ENCODE peak calls at places on chromosomes 13 and 19, in seven cellular contexts. A is Peyer's patch, Y is K562, T is gastrocnemius medialis, D is uterus, H is ovary, L is upper lobe of left lung. G is an unnamed sample. For H3K27me3, the result is how much of the 10 kb centered on the place peaks cover.

GRCh38 chr13:30415430-30416030 is 6.8 kb upstream of the UBE2L5 start:
- DNase-seq in A (no peak), Y (no peak), T (no peak), D (no peak), H (no peak), L (no peak), G (no peak)

GRCh38 chr19:2150794-2151338 is 500 bp downstream of the AP3D1 start:
- DNase-seq in A (peak), Y (no peak), T (no peak), D (peak), H (peak), L (peak), G (no peak)

GRCh38 chr13:102310691-102311432 is 91.0 kb downstream of the FGF14 start:
- DNase-seq in A (peak), Y (no peak), T (peak), D (peak), H (no peak), L (no peak), G (no peak)

GRCh38 chr19:35546532-35546931 is 1.1 kb downstream of the TMEM147 start:
- DNase-seq in A (no peak), Y (no peak), T (no peak), D (no peak), H (no peak), L (no peak), G (no peak)

GRCh38 chr19:28948531-28948930 is 264.4 kb downstream of the UQCRFS1 start:
- DNase-seq in A (no peak), Y (no peak), T (no peak), D (no peak), H (no peak), L (no peak), G (no peak)

GRCh38 chr13:89432997-89433396 is 1761.8 kb downstream of the SLITRK5 start:
- DNase-seq in A (no peak), Y (no peak), T (no peak), D (no peak), H (no peak), L (no peak), G (no peak)

GRCh38 chr13:74329978-74330377 is 195.8 kb upstream of the KLF12 start:
- DNase-seq in A (no peak), Y (no peak), T (no peak), D (no peak), H (no peak), L (no peak), G (no peak)

GRCh38 chr19:13031917-13032623 is 36.8 kb downstream of the NFIX start:
- DNase-seq in A (no peak), Y (no peak), T (peak), D (no peak), H (no peak), L (no peak), G (peak)

GRCh38 chr13:80141114-80141849 is 199.6 kb downstream of the SPRY2 start:
- DNase-seq in A (no peak), Y (no peak), T (no peak), D (peak), H (peak), L (peak), G (no peak)

GRCh38 chr13:51614350-51614786 is 30.1 kb downstream of the WDFY2 start:
- DNase-seq in A (peak), Y (no peak), T (no peak), D (no peak), H (no peak), L (no peak), G (peak)

GRCh38 chr19:34904846-34905527 is 21.7 kb upstream of the ZNF30 start:
- DNase-seq in A (no peak), Y (no peak), T (no peak), D (no peak), H (no peak), L (no peak), G (no peak)

GRCh38 chr13:27482996-27483395 is 32.6 kb upstream of the MTIF3 start:
- DNase-seq in A (peak), Y (no peak), T (no peak), D (no peak), H (no peak), L (peak), G (no peak)

GRCh38 chr19:19823916-19824315 is 2.4 kb upstream of the ZNF506 start:
- DNase-seq in A (no peak), Y (no peak), T (no peak), D (no peak), H (no peak), L (no peak), G (no peak)

GRCh38 chr19:18479964-18480723 is 41.7 kb downstream of the ELL start:
- DNase-seq in A (peak), Y (no peak), T (peak), D (peak), H (peak), L (peak), G (peak)

GRCh38 chr13:27161980-27162379 is 9.6 kb downstream of the USP12 start:
- DNase-seq in A (no peak), Y (no peak), T (no peak), D (no peak), H (no peak), L (no peak), G (no peak)

GRCh38 chr13:110173247-110173818 is 133.6 kb downstream of the COL4A1 start:
- DNase-seq in A (no peak), Y (no peak), T (no peak), D (no peak), H (no peak), L (no peak), G (no peak)

GRCh38 chr13:89701913-89702312 is 1645.6 kb upstream of the MIR17HG start:
- DNase-seq in A (no peak), Y (no peak), T (no peak), D (no peak), H (no peak), L (no peak), G (no peak)

GRCh38 chr13:77300176-77301141 is 26.4 kb downstream of the MYCBP2 start:
- DNase-seq in A (peak), Y (no peak), T (no peak), D (no peak), H (no peak), L (no peak), G (no peak)

GRCh38 chr19:54462072-54462712 is 1.4 kb downstream of the LENG9 start:
- DNase-seq in A (no peak), Y (no peak), T (no peak), D (no peak), H (no peak), L (no peak), G (no peak)

GRCh38 chr13:81987159-81987558 is 1646.2 kb upstream of the SPRY2 start:
- DNase-seq in A (no peak), Y (no peak), T (no peak), D (no peak), H (no peak), L (no peak), G (no peak)

GRCh38 chr19:14542721-14543328 is 13.4 kb downstream of the TECR start:
- DNase-seq in A (no peak), Y (peak), T (no peak), D (no peak), H (no peak), L (no peak), G (no peak)

GRCh38 chr13:36371185-36371584 is 25.0 kb upstream of the SPART start:
- DNase-seq in A (no peak), Y (no peak), T (no peak), D (no peak), H (no peak), L (no peak), G (no peak)

GRCh38 chr19:10800488-10800887 is 35.5 kb downstream of the TMED1 start:
- DNase-seq in A (no peak), Y (no peak), T (no peak), D (no peak), H (no peak), L (no peak), G (peak)

GRCh38 chr13:36242761-36243160 is 28.4 kb upstream of the SOHLH2 start:
- DNase-seq in A (no peak), Y (no peak), T (no peak), D (no peak), H (no peak), L (no peak), G (no peak)

GRCh38 chr13:33331962-33332361 is 46.4 kb upstream of the STARD13 start:
- DNase-seq in A (no peak), Y (no peak), T (no peak), D (no peak), H (no peak), L (no peak), G (no peak)

GRCh38 chr19:35169226-35169995 is 14.9 kb downstream of the FXYD5 start:
- DNase-seq in A (peak), Y (no peak), T (no peak), D (no peak), H (no peak), L (no peak), G (peak)

GRCh38 chr19:7417671-7418324 is 69.1 kb downstream of the ARHGEF18 start:
- DNase-seq in A (no peak), Y (peak), T (no peak), D (no peak), H (no peak), L (no peak), G (no peak)

GRCh38 chr13:91133941-91134772 is 213.3 kb upstream of the MIR17HG start:
- DNase-seq in A (peak), Y (peak), T (no peak), D (no peak), H (no peak), L (peak), G (no peak)

GRCh38 chr13:72456486-72456885 is 270.9 kb downstream of the MZT1 start:
- DNase-seq in A (no peak), Y (no peak), T (no peak), D (no peak), H (no peak), L (no peak), G (no peak)

GRCh38 chr13:110001622-110002275 is 215.4 kb upstream of the IRS2 start:
- DNase-seq in A (no peak), Y (no peak), T (no peak), D (no peak), H (no peak), L (no peak), G (no peak)

GRCh38 chr13:75931116-75931515 is 295.0 kb downstream of the LMO7 start:
- DNase-seq in A (no peak), Y (no peak), T (no peak), D (no peak), H (no peak), L (no peak), G (no peak)

GRCh38 chr13:73939603-73940002 is 194.6 kb downstream of the KLF12 start:
- DNase-seq in A (no peak), Y (no peak), T (no peak), D (no peak), H (no peak), L (no peak), G (no peak)

GRCh38 chr19:43533546-43534304 is 737 bp downstream of the ZNF575 start:
- DNase-seq in A (peak), Y (peak), T (peak), D (peak), H (peak), L (peak), G (peak)

GRCh38 chr19:50723069-50723468 is at the start of gene CLEC11A:
- DNase-seq in A (peak), Y (no peak), T (no peak), D (peak), H (peak), L (no peak), G (peak)

GRCh38 chr19:38173324-38174041 is 50.5 kb downstream of the DPF1 start:
- DNase-seq in A (peak), Y (no peak), T (peak), D (no peak), H (no peak), L (no peak), G (peak)

GRCh38 chr13:92838786-92839185 is 387.8 kb upstream of the GPC6 start:
- DNase-seq in A (no peak), Y (no peak), T (no peak), D (no peak), H (no peak), L (no peak), G (no peak)

GRCh38 chr19:23771761-23772667 is 13.3 kb upstream of the ZNF681 start:
- DNase-seq in A (no peak), Y (no peak), T (no peak), D (no peak), H (no peak), L (no peak), G (no peak)

GRCh38 chr19:49333426-49334288 is 1.5 kb upstream of the CD37 start:
- DNase-seq in A (peak), Y (no peak), T (no peak), D (no peak), H (peak), L (peak), G (no peak)

GRCh38 chr19:49327878-49328544 is 3.0 kb upstream of the SLC6A16 start:
- DNase-seq in A (peak), Y (peak), T (no peak), D (no peak), H (no peak), L (no peak), G (no peak)

GRCh38 chr19:49328741-49329140 is 3.8 kb upstream of the SLC6A16 start:
- DNase-seq in A (no peak), Y (no peak), T (no peak), D (no peak), H (no peak), L (no peak), G (no peak)

GRCh38 chr19:49335071-49335783 is at the start of gene CD37:
- DNase-seq in A (peak), Y (peak), T (no peak), D (no peak), H (no peak), L (peak), G (no peak)

GRCh38 chr19:49331616-49332055 is 3.6 kb upstream of the CD37 start:
- DNase-seq in A (peak), Y (peak), T (no peak), D (no peak), H (no peak), L (peak), G (peak)
- H3K27ac ChIP-seq in A (no peak), Y (no peak), T (no peak), D (no peak), H (no peak), L (no peak), G (no peak)

GRCh38 chr13:99293178-99293577 is 14.0 kb downstream of the GPR183 start:
- DNase-seq in A (no peak), Y (no peak), T (no peak), D (no peak), H (no peak), L (no peak), G (no peak)
- TF ChIP-seq POLR2A in A (no peak), Y (no peak), T (no peak), D (no peak), H (no peak), L (no peak), G (no peak)

GRCh38 chr19:41839211-41839610 is 5.3 kb downstream of the LYPD4 start:
- DNase-seq in A (no peak), Y (no peak), T (no peak), D (no peak), H (no peak), L (no peak), G (no peak)
- H3K27me3 ChIP-seq in A (under half), Y (under half), T (under half), D (under half), H (under half), L (under half), G (under half)

DNA sequence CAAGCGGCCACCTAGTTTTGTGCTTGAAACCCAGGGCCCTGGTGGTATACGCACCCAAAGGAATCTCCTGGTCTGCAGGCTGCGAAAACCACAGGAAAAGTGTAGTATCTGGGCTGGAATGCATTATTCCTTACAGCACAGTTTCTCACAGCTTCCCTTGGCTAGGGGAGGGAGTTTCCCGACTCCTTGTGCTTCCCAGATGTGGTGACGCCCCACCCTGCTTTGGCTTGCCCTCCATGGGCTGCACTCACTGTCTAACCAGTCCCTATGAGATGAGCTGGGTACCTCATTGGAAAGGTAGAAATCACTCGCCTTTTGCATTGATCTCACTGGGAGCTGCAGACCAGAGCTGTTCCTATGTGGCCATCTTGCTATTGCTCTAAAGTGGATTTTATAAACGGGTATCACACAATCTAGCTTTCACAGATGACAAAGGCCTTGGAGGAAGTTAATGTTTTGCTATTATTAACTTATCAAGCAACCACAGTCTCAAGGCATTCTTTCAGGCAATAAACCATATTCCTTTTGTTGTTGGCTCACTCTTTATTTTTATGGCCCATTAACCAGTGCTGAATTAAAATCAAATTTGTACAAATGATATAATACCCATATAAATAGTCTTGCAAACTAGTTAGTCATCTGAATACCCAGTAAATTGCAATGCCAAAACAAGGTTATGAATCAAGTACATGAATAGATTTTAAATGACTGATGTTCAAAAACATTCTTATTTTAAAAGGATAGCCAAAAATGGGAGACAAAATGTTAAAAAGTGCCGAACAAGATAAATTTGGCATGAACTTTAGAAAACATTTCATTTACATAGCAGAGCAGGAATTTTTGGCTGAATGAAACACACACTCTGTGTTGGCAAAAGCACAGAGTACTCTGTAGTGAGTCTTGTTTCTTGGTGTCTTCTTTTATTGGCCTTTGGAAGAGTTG is 475.4 kb upstream of the ARGLU1 start:
- DNase-seq in A (no peak), Y (no peak), T (no peak), D (no peak), H (no peak), L (no peak), G (peak)
- H3K27ac ChIP-seq in A (no peak), Y (no peak), T (no peak), D (no peak), H (no peak), L (peak), G (no peak)

GRCh38 chr19:45769821-45770191 is 754 bp upstream of the SIX5 start:
- DNase-seq in A (peak), Y (peak), T (peak), D (peak), H (peak), L (peak), G (peak)

GRCh38 chr19:45769054-45769782 is at the start of gene SIX5:
- DNase-seq in A (peak), Y (peak), T (peak), D (peak), H (peak), L (peak), G (peak)

GRCh38 chr19:45771331-45771933 is 2.4 kb upstream of the SIX5 start:
- DNase-seq in A (no peak), Y (no peak), T (no peak), D (peak), H (peak), L (no peak), G (peak)

GRCh38 chr19:45768644-45769053 is 403 bp downstream of the SIX5 start:
- DNase-seq in A (no peak), Y (peak), T (no peak), D (no peak), H (no peak), L (no peak), G (peak)

DNA sequence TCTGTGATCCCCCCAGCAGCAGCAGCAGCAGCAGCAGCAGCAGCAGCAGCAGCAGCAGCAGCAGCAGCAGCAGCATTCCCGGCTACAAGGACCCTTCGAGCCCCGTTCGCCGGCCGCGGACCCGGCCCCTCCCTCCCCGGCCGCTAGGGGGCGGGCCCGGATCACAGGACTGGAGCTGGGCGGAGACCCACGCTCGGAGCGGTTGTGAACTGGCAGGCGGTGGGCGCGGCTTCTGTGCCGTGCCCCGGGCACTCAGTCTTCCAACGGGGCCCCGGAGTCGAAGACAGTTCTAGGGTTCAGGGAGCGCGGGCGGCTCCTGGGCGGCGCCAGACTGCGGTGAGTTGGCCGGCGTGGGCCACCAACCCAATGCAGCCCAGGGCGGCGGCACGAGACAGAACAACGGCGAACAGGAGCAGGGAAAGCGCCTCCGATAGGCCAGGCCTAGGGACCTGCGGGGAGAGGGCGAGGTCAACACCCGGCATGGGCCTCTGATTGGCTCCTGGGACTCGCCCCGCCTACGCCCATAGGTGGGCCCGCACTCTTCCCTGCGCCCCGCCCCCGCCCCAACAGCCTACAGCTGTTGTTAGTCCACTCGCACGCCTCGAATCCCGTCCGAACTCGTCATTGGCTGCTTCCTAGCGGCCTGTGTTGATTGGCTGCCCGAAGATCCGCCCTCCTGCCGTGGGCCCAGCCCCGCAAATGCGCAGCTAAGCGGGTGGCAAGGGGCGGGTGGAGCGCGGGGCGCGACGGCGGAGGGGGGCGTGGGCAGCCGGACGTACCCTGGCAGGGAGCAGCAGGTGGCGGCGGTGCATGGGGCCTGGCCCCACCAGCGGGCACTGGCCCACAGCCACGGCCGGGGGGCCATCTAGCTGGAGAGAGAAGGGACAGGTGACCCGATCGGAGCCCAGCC is 1.4 kb upstream of the SIX5 start:
- DNase-seq in A (peak), Y (peak), T (peak), D (peak), H (peak), L (peak), G (peak)
- TF ChIP-seq POLR2A in A (peak), Y (peak), T (peak), D (peak), H (peak), L (no peak), G (peak)